ENCODE peak calls at places on chromosomes 6 and 20, in seven cellular contexts. X is GM23248, W is MM.1S, J is GM23338, P is PC-3, U is SK-N-SH, R is OCI-LY7. L is an unnamed sample. For H3K9me2, the result is how much of the 10 kb centered on the place peaks cover.

GRCh38 chr20:48492188-48493070 is 335.4 kb downstream of the PREX1 start:
- DNase-seq in P (no peak), J (no peak), W (no peak), R (no peak), U (no peak), X (no peak), L (no peak)

GRCh38 chr6:166412911-166413384 is 30.2 kb upstream of the MPC1 start:
- DNase-seq in P (no peak), X (no peak), U (no peak), W (no peak), J (no peak), R (no peak), L (no peak)

GRCh38 chr6:54267798-54268197 is 40.4 kb upstream of the TINAG start:
- DNase-seq in X (peak), P (peak), R (peak), J (peak), U (peak), W (peak), L (peak)

GRCh38 chr20:42183147-42183546 is 565.0 kb upstream of the CHD6 start:
- DNase-seq in J (no peak), R (no peak), U (no peak), W (no peak), X (no peak), P (no peak), L (no peak)

GRCh38 chr6:75386050-75386770 is 101.6 kb upstream of the TMEM30A start:
- DNase-seq in P (no peak), X (peak), R (no peak), U (no peak), J (no peak), W (no peak), L (no peak)

GRCh38 chr6:157649311-157650260 is 173.5 kb upstream of the SNX9 start:
- DNase-seq in J (no peak), R (no peak), P (no peak), U (peak), X (no peak), W (no peak), L (no peak)

GRCh38 chr6:8539446-8539845 is 104.1 kb upstream of the SLC35B3 start:
- DNase-seq in R (peak), P (peak), W (peak), U (peak), X (peak), J (peak), L (no peak)

GRCh38 chr6:139115980-139116758 is 18.7 kb upstream of the HECA start:
- DNase-seq in J (no peak), W (no peak), P (no peak), U (no peak), R (peak), X (no peak), L (no peak)

GRCh38 chr6:118719351-118720124 is 68.1 kb upstream of the CEP85L start:
- DNase-seq in W (peak), R (peak), P (no peak), X (no peak), J (no peak), U (no peak), L (no peak)

GRCh38 chr6:99233219-99233618 is 116.3 kb downstream of the FAXC start:
- DNase-seq in P (no peak), J (no peak), W (no peak), X (no peak), R (no peak), U (no peak), L (no peak)

GRCh38 chr20:47490795-47491194 is 10.9 kb upstream of the NCOA3 start:
- DNase-seq in P (no peak), J (no peak), R (no peak), U (no peak), X (no peak), W (no peak), L (no peak)

GRCh38 chr20:43570496-43570895 is 11.7 kb downstream of the SGK2 start:
- DNase-seq in X (no peak), P (no peak), R (no peak), W (no peak), U (no peak), J (no peak), L (no peak)

GRCh38 chr6:142726616-142727015 is 218.4 kb downstream of the HIVEP2 start:
- DNase-seq in W (no peak), U (no peak), P (no peak), R (no peak), X (no peak), J (no peak), L (peak)

GRCh38 chr20:7818477-7818876 is 121.8 kb downstream of the HAO1 start:
- DNase-seq in W (no peak), X (no peak), P (no peak), J (no peak), U (no peak), R (no peak), L (no peak)

GRCh38 chr20:58420798-58421496 is 31.9 kb downstream of the VAPB start:
- DNase-seq in X (peak), U (no peak), J (no peak), W (no peak), R (no peak), P (peak), L (no peak)

GRCh38 chr20:7693761-7694160 is 246.5 kb downstream of the HAO1 start:
- DNase-seq in P (no peak), J (no peak), R (no peak), W (no peak), X (no peak), U (no peak), L (no peak)

GRCh38 chr6:134198093-134198492 is 119.8 kb downstream of the SGK1 start:
- DNase-seq in W (no peak), J (no peak), P (peak), U (no peak), X (no peak), R (no peak), L (peak)

GRCh38 chr20:39016496-39016895 is 54.4 kb downstream of the DHX35 start:
- DNase-seq in U (no peak), P (peak), R (no peak), J (no peak), W (no peak), X (no peak), L (no peak)

GRCh38 chr6:85920782-85921181 is 278.1 kb upstream of the SYNCRIP start:
- DNase-seq in P (peak), U (no peak), R (no peak), X (no peak), W (no peak), J (no peak), L (no peak)

GRCh38 chr6:90835584-90836212 is 248.8 kb upstream of the MAP3K7 start:
- DNase-seq in J (no peak), R (no peak), W (no peak), U (no peak), X (no peak), P (no peak), L (peak)

GRCh38 chr6:159693128-159693893 is at the start of gene SOD2:
- DNase-seq in X (peak), J (peak), U (peak), R (peak), W (peak), P (peak), L (peak)

GRCh38 chr6:34897708-34898107 is 8.7 kb downstream of the ANKS1A start:
- DNase-seq in X (no peak), W (no peak), R (no peak), J (no peak), U (no peak), P (no peak), L (no peak)

GRCh38 chr20:36825374-36826104 is 50.4 kb upstream of the TLDC2 start:
- DNase-seq in J (peak), U (peak), W (no peak), X (no peak), R (no peak), P (no peak), L (no peak)

GRCh38 chr20:10565191-10565921 is 108.4 kb downstream of the JAG1 start:
- DNase-seq in R (no peak), J (no peak), W (no peak), U (no peak), X (peak), P (peak), L (peak)

GRCh38 chr20:16666272-16666671 is 63.6 kb upstream of the SNRPB2 start:
- DNase-seq in W (no peak), R (no peak), P (peak), J (peak), X (no peak), U (no peak), L (no peak)

GRCh38 chr20:62885046-62885445 is 23.4 kb upstream of the TCFL5 start:
- DNase-seq in R (no peak), W (no peak), X (no peak), U (no peak), J (no peak), P (no peak), L (no peak)

GRCh38 chr6:110534731-110535164 is 58.3 kb upstream of the SLC22A16 start:
- DNase-seq in R (no peak), J (no peak), W (no peak), P (peak), U (no peak), X (peak), L (no peak)

GRCh38 chr6:35216832-35217811 is 3.4 kb downstream of the SCUBE3 start:
- DNase-seq in J (peak), U (no peak), P (peak), X (no peak), R (no peak), W (no peak), L (no peak)

GRCh38 chr6:74167951-74168350 is 471.9 kb downstream of the CD109 start:
- DNase-seq in P (no peak), X (peak), W (no peak), J (no peak), U (no peak), R (no peak), L (no peak)
- TF ChIP-seq EZH2phosphoT487 in P (no peak), X (no peak), W (no peak), J (no peak), U (no peak), R (no peak), L (no peak)

DNA sequence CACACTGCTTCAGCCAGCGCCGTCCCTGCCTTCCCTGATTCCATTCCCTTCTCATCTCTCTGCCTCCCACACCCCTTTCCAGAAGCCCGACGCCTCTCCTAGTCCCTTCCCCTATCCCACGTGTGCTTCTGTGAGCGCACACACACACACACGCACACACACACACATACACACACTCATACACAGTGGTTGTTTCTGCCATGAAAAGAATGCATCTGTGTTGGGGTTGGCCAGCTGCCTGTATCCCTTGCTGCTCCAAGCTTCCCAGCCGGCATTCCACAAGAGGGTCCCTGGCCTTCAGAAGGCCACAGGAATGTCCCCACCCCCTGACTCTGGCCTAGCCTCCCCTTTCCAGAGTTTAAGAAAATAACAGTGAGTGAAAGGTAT is 51.7 kb downstream of the MOCS1 start:
- DNase-seq in U (no peak), J (peak), X (peak), R (no peak), W (no peak), P (no peak), L (peak)
- H3K9me2 ChIP-seq in U (under half), J (under half), X (under half), R (under half), W (under half), P (under half), L (under half)

GRCh38 chr6:79969784-79970183 is 22.4 kb upstream of the ELOVL4 start:
- DNase-seq in W (no peak), X (no peak), U (no peak), J (no peak), R (no peak), P (no peak), L (no peak)

GRCh38 chr6:79967178-79967577 is 19.8 kb upstream of the ELOVL4 start:
- DNase-seq in U (no peak), R (no peak), W (no peak), P (no peak), X (no peak), J (no peak), L (no peak)

DNA sequence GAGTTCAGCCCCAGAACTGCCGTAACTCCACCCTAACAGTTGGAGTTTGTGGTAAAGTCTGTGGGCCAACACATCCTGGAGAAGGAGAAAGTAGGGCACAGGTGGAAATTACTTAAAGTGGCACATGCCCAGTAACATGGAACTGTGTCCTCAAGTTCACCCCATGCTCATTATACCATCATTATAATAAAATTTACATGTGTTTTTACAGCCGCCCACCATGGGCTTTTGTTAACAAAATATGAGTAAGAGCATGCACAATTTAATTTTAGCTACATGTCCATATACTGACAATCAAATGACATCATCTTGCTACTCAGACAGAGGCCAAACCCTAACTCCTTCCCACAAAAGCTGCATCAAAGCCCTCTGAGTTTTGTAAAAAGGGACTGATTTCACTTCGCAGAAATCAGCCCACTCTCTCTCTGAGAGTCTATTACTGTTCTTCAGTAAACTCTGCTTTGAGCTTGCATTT is 17.3 kb upstream of the ELOVL4 start:
- DNase-seq in X (no peak), R (no peak), W (no peak), P (no peak), U (no peak), J (no peak), L (no peak)
- TF ChIP-seq EZH2phosphoT487 in X (no peak), R (no peak), W (no peak), P (no peak), U (no peak), J (no peak), L (no peak)

GRCh38 chr6:52152692-52153091 is 33.5 kb upstream of the IL17A start:
- DNase-seq in W (no peak), R (no peak), X (no peak), P (no peak), J (peak), U (peak), L (peak)

GRCh38 chr6:52149949-52150348 is 36.2 kb upstream of the IL17A start:
- DNase-seq in P (no peak), R (no peak), W (no peak), J (no peak), U (no peak), X (no peak), L (no peak)

GRCh38 chr6:52152070-52152423 is 34.1 kb upstream of the IL17A start:
- DNase-seq in X (no peak), P (no peak), U (no peak), R (no peak), J (no peak), W (no peak), L (no peak)

GRCh38 chr6:52146851-52147445 is 39.2 kb upstream of the IL17A start:
- DNase-seq in X (no peak), W (no peak), U (no peak), R (no peak), P (no peak), J (no peak), L (no peak)

DNA sequence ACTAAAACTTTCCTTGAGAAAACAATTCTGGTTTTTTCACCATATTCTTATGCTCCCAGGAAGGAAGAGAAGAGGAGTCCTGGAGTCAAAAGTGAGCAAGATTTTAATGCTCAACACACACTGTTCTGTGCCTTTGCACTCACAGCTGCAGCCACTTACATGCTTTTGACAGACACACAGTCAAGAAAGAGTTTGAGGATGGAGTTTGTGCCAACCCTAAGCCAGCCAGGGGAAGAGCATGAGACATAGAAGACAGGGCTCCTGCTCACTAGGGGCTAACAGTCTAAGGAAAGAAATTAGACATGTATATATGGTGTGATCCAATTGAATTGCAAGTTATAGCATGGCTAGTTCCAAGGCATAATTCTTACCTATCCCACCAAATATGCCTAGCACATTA is 37.1 kb upstream of the IL17A start:
- DNase-seq in U (no peak), X (no peak), J (no peak), W (no peak), P (no peak), R (no peak), L (no peak)
- H3K9me2 ChIP-seq in U (under half), X (under half), J (under half), W (under half), P (under half), R (under half), L (under half)

GRCh38 chr6:113860165-113860955 is 3.2 kb downstream of the MARCKS start:
- DNase-seq in R (no peak), J (peak), U (peak), X (peak), P (peak), W (no peak), L (peak)
- TF ChIP-seq EZH2phosphoT487 in R (no peak), J (no peak), U (no peak), X (no peak), P (no peak), W (no peak), L (no peak)